ENCODE peak calls at places on chromosomes 11 and 22, in four cellular contexts. One of them, this sample, is unnamed.

GRCh38 chr11:105401269-105401809 is 208.5 kb upstream of the GRIA4 start:
- DNase-seq in A549: no peak
- DNase-seq in activated B cell treated with CpG ODN at 0.5 μM for 24 hours: no peak
- DNase-seq in cardiac fibroblast: no peak
- DNase-seq in this sample: no peak

GRCh38 chr22:41241133-41241676 is 474 bp upstream of the CHADL start:
- DNase-seq in activated B cell treated with CpG ODN at 0.5 μM for 24 hours: no peak
- DNase-seq in A549: no peak
- DNase-seq in cardiac fibroblast: no peak
- DNase-seq in this sample: no peak

GRCh38 chr11:95912902-95913560 is 10.9 kb downstream of the MTMR2 start:
- DNase-seq in cardiac fibroblast: peak
- DNase-seq in activated B cell treated with CpG ODN at 0.5 μM for 24 hours: no peak
- DNase-seq in A549: no peak
- DNase-seq in this sample: no peak

GRCh38 chr22:41762980-41763779 is 37.3 kb upstream of the CCDC134 start:
- DNase-seq in activated B cell treated with CpG ODN at 0.5 μM for 24 hours: no peak
- DNase-seq in cardiac fibroblast: peak
- DNase-seq in A549: no peak
- DNase-seq in this sample: peak

GRCh38 chr11:127966821-127967220 is 620.5 kb downstream of the ETS1 start:
- DNase-seq in A549: no peak
- DNase-seq in activated B cell treated with CpG ODN at 0.5 μM for 24 hours: no peak
- DNase-seq in cardiac fibroblast: no peak
- DNase-seq in this sample: no peak

GRCh38 chr11:128894685-128895084 is 3.5 kb downstream of the KCNJ5 start:
- DNase-seq in cardiac fibroblast: no peak
- DNase-seq in activated B cell treated with CpG ODN at 0.5 μM for 24 hours: no peak
- DNase-seq in A549: no peak
- DNase-seq in this sample: no peak

GRCh38 chr22:40058265-40058664 is 63.5 kb downstream of the FAM83F start:
- DNase-seq in A549: no peak
- DNase-seq in cardiac fibroblast: no peak
- DNase-seq in activated B cell treated with CpG ODN at 0.5 μM for 24 hours: no peak
- DNase-seq in this sample: no peak

GRCh38 chr22:48179571-48180546 is 1417.4 kb downstream of the TBC1D22A start:
- DNase-seq in activated B cell treated with CpG ODN at 0.5 μM for 24 hours: no peak
- DNase-seq in cardiac fibroblast: no peak
- DNase-seq in A549: no peak
- DNase-seq in this sample: no peak

GRCh38 chr11:16815047-16815767 is 76.8 kb downstream of the C11orf58 start:
- DNase-seq in activated B cell treated with CpG ODN at 0.5 μM for 24 hours: no peak
- DNase-seq in A549: no peak
- DNase-seq in cardiac fibroblast: peak
- DNase-seq in this sample: no peak

GRCh38 chr22:26325641-26326040 is 103.4 kb upstream of the ASPHD2 start:
- DNase-seq in cardiac fibroblast: no peak
- DNase-seq in activated B cell treated with CpG ODN at 0.5 μM for 24 hours: no peak
- DNase-seq in A549: no peak
- DNase-seq in this sample: no peak

GRCh38 chr11:102007567-102008437 is 39.4 kb upstream of the CFAP300 start:
- DNase-seq in A549: peak
- DNase-seq in cardiac fibroblast: peak
- DNase-seq in activated B cell treated with CpG ODN at 0.5 μM for 24 hours: no peak
- DNase-seq in this sample: no peak

GRCh38 chr11:107293677-107294344 is 163.8 kb downstream of the CWF19L2 start:
- DNase-seq in cardiac fibroblast: no peak
- DNase-seq in activated B cell treated with CpG ODN at 0.5 μM for 24 hours: no peak
- DNase-seq in A549: no peak
- DNase-seq in this sample: no peak

GRCh38 chr22:37559901-37560681 is at the start of gene CDC42EP1:
- DNase-seq in activated B cell treated with CpG ODN at 0.5 μM for 24 hours: no peak
- DNase-seq in A549: no peak
- DNase-seq in cardiac fibroblast: peak
- DNase-seq in this sample: no peak

GRCh38 chr11:125082611-125083311 is 19.7 kb downstream of the SLC37A2 start:
- DNase-seq in cardiac fibroblast: peak
- DNase-seq in activated B cell treated with CpG ODN at 0.5 μM for 24 hours: no peak
- DNase-seq in A549: no peak
- DNase-seq in this sample: no peak

GRCh38 chr22:34303656-34304055 is 383.4 kb upstream of the LARGE1 start:
- DNase-seq in activated B cell treated with CpG ODN at 0.5 μM for 24 hours: no peak
- DNase-seq in A549: no peak
- DNase-seq in cardiac fibroblast: no peak
- DNase-seq in this sample: no peak

GRCh38 chr11:17157773-17158172 is 50.0 kb downstream of the PIK3C2A start:
- DNase-seq in A549: no peak
- DNase-seq in cardiac fibroblast: no peak
- DNase-seq in activated B cell treated with CpG ODN at 0.5 μM for 24 hours: no peak
- DNase-seq in this sample: no peak

GRCh38 chr11:30983143-30983542 is 386.4 kb downstream of the DCDC1 start:
- DNase-seq in A549: no peak
- DNase-seq in activated B cell treated with CpG ODN at 0.5 μM for 24 hours: no peak
- DNase-seq in cardiac fibroblast: no peak
- DNase-seq in this sample: no peak

GRCh38 chr11:4041731-4042391 is 52.7 kb upstream of the RRM1 start:
- DNase-seq in activated B cell treated with CpG ODN at 0.5 μM for 24 hours: no peak
- DNase-seq in cardiac fibroblast: peak
- DNase-seq in A549: no peak
- DNase-seq in this sample: no peak

DNA sequence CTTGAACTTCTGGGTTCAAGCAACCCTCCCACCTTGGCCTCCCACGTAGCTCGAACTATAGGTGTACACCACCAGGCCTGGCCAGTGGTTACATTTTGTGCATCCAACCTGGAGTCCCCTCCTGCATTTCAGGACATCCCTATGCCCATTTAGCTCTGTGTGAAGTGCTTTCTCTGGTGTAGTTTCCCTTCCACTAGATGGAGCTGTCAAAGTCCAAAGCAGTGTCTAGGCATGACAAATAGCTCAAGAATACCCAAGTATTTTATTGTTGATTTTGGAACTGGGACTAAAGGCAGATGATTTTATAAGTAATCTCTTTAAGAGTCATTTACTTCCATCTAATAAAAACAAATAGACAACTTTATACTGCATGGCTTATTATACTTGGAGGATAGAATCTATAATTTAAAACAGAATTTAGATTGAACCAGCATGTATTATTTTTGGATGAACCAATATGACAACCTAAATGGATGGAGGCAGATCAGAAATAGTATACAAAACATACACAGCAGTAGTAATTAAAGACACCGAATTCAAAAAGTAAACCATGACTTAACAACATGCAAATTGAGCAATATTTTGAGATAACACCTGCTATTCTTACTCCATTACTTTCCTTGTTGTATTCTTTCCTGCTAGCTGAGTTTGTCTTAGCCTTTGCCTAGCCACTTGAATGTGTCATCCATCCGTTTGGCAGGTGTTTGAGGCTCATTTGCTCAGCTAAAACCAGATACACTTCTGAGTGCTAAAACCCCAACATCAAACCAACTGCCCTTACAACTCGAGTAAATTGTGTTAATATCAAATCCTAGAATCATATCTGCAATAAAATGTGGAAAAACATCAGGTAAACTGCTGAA is 37.7 kb downstream of the EIF4ENIF1 start:
- DNase-seq in activated B cell treated with CpG ODN at 0.5 μM for 24 hours: no peak
- DNase-seq in A549: peak
- DNase-seq in cardiac fibroblast: peak
- DNase-seq in this sample: no peak
- TF ChIP-seq CTCF in activated B cell treated with CpG ODN at 0.5 μM for 24 hours: no peak
- TF ChIP-seq CTCF in A549: peak
- TF ChIP-seq CTCF in cardiac fibroblast: peak
- TF ChIP-seq CTCF in this sample: no peak

DNA sequence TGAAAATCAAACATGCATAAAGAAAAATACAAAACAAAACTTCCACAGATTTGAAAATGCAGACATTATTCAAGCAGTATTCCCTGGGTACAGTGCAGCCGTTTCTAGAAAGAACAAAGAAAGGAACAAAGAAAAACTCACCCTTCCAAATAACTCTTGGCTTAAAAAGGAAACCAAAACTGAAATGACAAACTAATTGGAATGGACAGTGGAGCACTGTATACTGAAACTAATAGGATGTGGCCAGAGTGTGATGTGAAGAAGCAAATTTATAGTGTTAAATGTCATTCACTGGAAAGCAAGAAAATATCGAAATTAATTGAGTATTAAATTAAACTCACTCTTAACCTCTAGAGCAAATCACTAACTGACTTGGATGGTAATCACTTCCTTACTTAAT is 55.4 kb downstream of the QSER1 start:
- DNase-seq in A549: no peak
- DNase-seq in cardiac fibroblast: no peak
- DNase-seq in activated B cell treated with CpG ODN at 0.5 μM for 24 hours: no peak
- DNase-seq in this sample: no peak
- TF ChIP-seq CTCF in A549: no peak
- TF ChIP-seq CTCF in cardiac fibroblast: no peak
- TF ChIP-seq CTCF in activated B cell treated with CpG ODN at 0.5 μM for 24 hours: no peak
- TF ChIP-seq CTCF in this sample: no peak

GRCh38 chr11:2213890-2214526 is 42.4 kb upstream of the TH start:
- DNase-seq in activated B cell treated with CpG ODN at 0.5 μM for 24 hours: no peak
- DNase-seq in A549: no peak
- DNase-seq in cardiac fibroblast: no peak
- DNase-seq in this sample: peak
- TF ChIP-seq CTCF in activated B cell treated with CpG ODN at 0.5 μM for 24 hours: no peak
- TF ChIP-seq CTCF in A549: no peak
- TF ChIP-seq CTCF in cardiac fibroblast: no peak
- TF ChIP-seq CTCF in this sample: no peak

GRCh38 chr11:111930472-111930871 is 6.7 kb upstream of the DIXDC1 start:
- DNase-seq in cardiac fibroblast: no peak
- DNase-seq in A549: no peak
- DNase-seq in activated B cell treated with CpG ODN at 0.5 μM for 24 hours: no peak
- DNase-seq in this sample: no peak

GRCh38 chr11:111923951-111924350 is 5.2 kb downstream of the C11orf52 start:
- DNase-seq in cardiac fibroblast: no peak
- DNase-seq in A549: no peak
- DNase-seq in activated B cell treated with CpG ODN at 0.5 μM for 24 hours: no peak
- DNase-seq in this sample: no peak

GRCh38 chr11:111923351-111923788 is 4.7 kb downstream of the C11orf52 start:
- DNase-seq in cardiac fibroblast: peak
- DNase-seq in A549: no peak
- DNase-seq in activated B cell treated with CpG ODN at 0.5 μM for 24 hours: no peak
- DNase-seq in this sample: no peak

GRCh38 chr11:111925953-111926352 is 7.2 kb downstream of the C11orf52 start:
- DNase-seq in A549: no peak
- DNase-seq in activated B cell treated with CpG ODN at 0.5 μM for 24 hours: no peak
- DNase-seq in cardiac fibroblast: no peak
- DNase-seq in this sample: no peak

GRCh38 chr11:111926505-111927391 is 8.0 kb downstream of the C11orf52 start:
- DNase-seq in cardiac fibroblast: peak
- DNase-seq in activated B cell treated with CpG ODN at 0.5 μM for 24 hours: peak
- DNase-seq in A549: peak
- DNase-seq in this sample: peak
- TF ChIP-seq CTCF in cardiac fibroblast: peak
- TF ChIP-seq CTCF in activated B cell treated with CpG ODN at 0.5 μM for 24 hours: no peak
- TF ChIP-seq CTCF in A549: no peak
- TF ChIP-seq CTCF in this sample: no peak

DNA sequence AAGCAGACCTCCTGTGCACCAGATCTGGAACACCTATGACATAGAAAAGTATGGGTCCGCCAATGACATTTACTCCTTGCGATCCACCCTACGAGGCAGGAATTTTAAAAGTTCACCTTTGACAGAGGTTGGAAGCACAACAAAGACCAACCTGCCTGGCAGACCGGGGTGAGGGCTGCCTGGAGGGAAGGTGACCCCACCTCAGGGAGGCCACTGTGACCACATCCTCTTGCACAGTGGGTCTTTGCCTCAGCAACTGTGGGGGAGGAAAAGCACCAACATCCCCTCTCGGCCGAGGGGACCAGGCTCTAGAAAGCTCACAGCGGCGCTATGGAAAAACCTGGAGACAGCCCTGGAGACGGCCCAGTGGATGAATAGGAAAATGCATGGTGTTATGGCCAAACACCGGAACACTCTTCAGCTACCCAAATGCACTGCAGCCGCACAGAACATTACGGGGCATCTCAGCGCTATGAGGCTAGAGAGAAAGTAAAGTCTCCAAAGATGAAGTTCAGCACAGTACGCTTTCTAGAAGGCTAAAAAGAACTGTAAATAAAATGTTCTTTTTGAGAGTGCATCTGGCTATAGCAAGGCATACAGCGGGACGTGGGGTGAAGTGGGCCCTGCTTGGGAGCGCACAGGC is 1.8 kb upstream of the SHISAL1 start:
- DNase-seq in activated B cell treated with CpG ODN at 0.5 μM for 24 hours: no peak
- DNase-seq in A549: no peak
- DNase-seq in cardiac fibroblast: no peak
- DNase-seq in this sample: no peak
- TF ChIP-seq CTCF in activated B cell treated with CpG ODN at 0.5 μM for 24 hours: no peak
- TF ChIP-seq CTCF in A549: no peak
- TF ChIP-seq CTCF in cardiac fibroblast: no peak
- TF ChIP-seq CTCF in this sample: no peak

GRCh38 chr11:120168960-120169681 is 31.2 kb upstream of the TRIM29 start:
- DNase-seq in cardiac fibroblast: peak
- DNase-seq in A549: peak
- DNase-seq in activated B cell treated with CpG ODN at 0.5 μM for 24 hours: peak
- DNase-seq in this sample: peak
- TF ChIP-seq CTCF in cardiac fibroblast: peak
- TF ChIP-seq CTCF in A549: peak
- TF ChIP-seq CTCF in activated B cell treated with CpG ODN at 0.5 μM for 24 hours: no peak
- TF ChIP-seq CTCF in this sample: peak

GRCh38 chr22:32828150-32828549 is 26.6 kb downstream of the TIMP3 start:
- DNase-seq in activated B cell treated with CpG ODN at 0.5 μM for 24 hours: no peak
- DNase-seq in cardiac fibroblast: no peak
- DNase-seq in A549: no peak
- DNase-seq in this sample: no peak
- TF ChIP-seq CTCF in activated B cell treated with CpG ODN at 0.5 μM for 24 hours: no peak
- TF ChIP-seq CTCF in cardiac fibroblast: peak
- TF ChIP-seq CTCF in A549: no peak
- TF ChIP-seq CTCF in this sample: no peak

DNA sequence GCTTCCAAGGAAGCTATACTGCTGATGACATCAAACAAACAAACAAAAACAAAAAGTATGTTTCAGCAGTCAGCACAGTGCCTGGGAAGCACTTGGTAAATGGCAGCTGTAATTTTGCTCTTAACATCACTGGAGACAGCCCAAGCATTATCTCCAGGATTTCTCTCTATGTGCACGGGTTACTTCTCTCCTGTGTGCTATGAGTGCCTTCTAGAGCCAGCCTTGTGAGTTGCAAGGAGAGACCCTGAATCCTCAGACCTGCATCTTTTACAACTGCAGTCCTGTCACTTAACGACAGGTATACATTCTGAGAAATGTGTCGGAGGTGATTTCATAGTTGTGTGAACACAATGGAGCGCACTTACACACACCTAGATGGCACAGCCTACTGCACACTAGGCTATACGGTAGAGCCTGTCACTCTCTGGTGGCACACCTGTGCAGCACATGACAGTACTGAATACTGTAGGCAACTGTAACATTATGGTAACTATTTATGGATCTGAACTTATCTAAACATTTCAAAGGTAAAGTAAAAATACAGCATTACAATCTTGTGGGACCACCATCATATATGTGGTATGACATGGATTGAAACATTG is 662.5 kb upstream of the B3GAT1 start:
- DNase-seq in cardiac fibroblast: peak
- DNase-seq in A549: no peak
- DNase-seq in activated B cell treated with CpG ODN at 0.5 μM for 24 hours: no peak
- DNase-seq in this sample: no peak
- TF ChIP-seq CTCF in cardiac fibroblast: no peak
- TF ChIP-seq CTCF in A549: no peak
- TF ChIP-seq CTCF in activated B cell treated with CpG ODN at 0.5 μM for 24 hours: no peak
- TF ChIP-seq CTCF in this sample: no peak